ENCODE peak calls at places on chromosomes 7 and 10, in four cellular contexts. S is prostate gland, B is ovary, V is sigmoid colon. A is an unnamed sample.

GRCh38 chr10:42962120-42962901 is 114.6 kb upstream of the RET start:
- DNase-seq in S (no peak), B (peak; percentile 16), V (peak; percentile 56), A (peak; percentile 43)

GRCh38 chr7:1514993-1515392 is 10.8 kb upstream of the INTS1 start:
- DNase-seq in S (no peak), B (no peak), V (no peak), A (no peak)

GRCh38 chr7:155870334-155871180 is 58.3 kb upstream of the SHH start:
- DNase-seq in S (no peak), B (no peak), V (peak; percentile 26), A (peak; percentile 28)

GRCh38 chr10:32888161-32888927 is 69.7 kb downstream of the ITGB1 start:
- DNase-seq in S (no peak), B (no peak), V (no peak), A (no peak)

GRCh38 chr10:67666416-67667043 is 29.5 kb downstream of the CTNNA3 start:
- DNase-seq in S (no peak), B (no peak), V (no peak), A (no peak)

GRCh38 chr10:34427911-34428216 is 387.2 kb downstream of the PARD3 start:
- DNase-seq in S (no peak), B (no peak), V (no peak), A (no peak)

GRCh38 chr10:131439705-131440104 is 128.2 kb upstream of the TCERG1L start:
- DNase-seq in S (no peak), B (no peak), V (no peak), A (no peak)

GRCh38 chr10:33238643-33239042 is 95.8 kb downstream of the NRP1 start:
- DNase-seq in S (no peak), B (no peak), V (no peak), A (no peak)

GRCh38 chr7:5997210-5997808 is 11.5 kb downstream of the PMS2 start:
- DNase-seq in S (peak; percentile 62), B (no peak), V (no peak), A (peak; percentile 27)

GRCh38 chr7:70698219-70698832 is 433.6 kb upstream of the GALNT17 start:
- DNase-seq in S (peak; percentile 43), B (no peak), V (no peak), A (no peak)

DNA sequence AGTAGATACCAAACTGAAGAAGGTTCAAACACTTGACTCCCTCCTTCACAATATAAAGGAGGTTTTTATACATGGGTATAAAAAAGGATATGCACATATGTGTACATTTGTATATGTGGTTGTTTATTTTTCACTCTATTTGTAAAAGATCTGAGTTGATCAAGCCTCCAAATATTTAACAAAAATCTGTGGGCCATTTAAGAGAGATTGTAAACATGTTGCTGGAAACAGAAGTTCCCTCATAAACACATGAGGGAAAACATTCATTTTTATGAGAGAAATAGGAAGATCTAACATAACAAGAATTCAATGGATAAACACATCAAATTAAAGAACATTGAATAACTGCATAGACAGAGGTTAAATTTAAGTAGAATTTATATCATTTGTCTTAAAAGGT is 81.7 kb downstream of the COL28A1 start:
- DNase-seq in S (no peak), B (no peak), V (no peak), A (no peak)
- H3K4me1 ChIP-seq in S (no peaks in the 10 kb centered on the region), B (no peaks in the 10 kb centered on the region), V (no peaks in the 10 kb centered on the region), A (no peaks in the 10 kb centered on the region)

DNA sequence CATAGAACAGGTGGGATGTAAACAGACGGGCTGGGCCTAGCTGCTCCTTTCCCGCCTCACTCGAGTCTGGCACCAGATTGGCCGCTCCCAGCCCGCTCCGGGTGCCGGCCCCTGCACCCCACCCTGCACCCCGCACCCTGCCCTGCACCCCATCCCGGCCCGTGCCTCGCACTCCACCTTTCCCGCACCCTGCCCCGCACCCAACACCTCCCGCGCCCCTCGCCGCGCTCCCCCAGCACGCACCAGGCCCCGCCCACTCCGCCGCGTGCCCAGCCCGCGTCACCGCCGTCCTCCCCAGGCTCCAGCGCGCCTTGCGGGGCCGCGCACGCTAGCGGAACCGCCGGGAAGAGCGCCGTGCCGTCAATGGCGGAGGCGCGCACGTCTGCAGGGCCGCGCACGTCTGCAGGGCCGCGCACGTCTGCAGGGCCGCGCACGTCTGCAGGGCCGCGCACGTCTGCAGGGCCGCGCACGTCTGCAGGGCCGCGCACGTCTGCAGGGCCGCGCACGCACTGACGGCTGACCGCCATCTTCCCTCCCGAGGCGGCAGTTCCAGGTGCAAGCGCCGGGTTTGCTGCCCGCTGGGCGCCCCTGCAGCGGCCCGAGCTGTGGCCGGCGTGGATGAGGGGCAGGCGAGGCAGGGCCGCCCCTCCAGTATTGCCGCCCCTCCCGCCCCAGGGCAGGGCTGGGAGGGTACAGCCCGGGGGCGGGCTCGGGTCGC is at the start of gene UBE3C:
- DNase-seq in S (peak; percentile 81), B (peak; percentile 96), V (peak; percentile 93), A (peak; percentile 93)
- TF ChIP-seq POLR2A in S (peak; percentile 58), B (peak; percentile 54), V (no peak), A (peak; percentile 60)

DNA sequence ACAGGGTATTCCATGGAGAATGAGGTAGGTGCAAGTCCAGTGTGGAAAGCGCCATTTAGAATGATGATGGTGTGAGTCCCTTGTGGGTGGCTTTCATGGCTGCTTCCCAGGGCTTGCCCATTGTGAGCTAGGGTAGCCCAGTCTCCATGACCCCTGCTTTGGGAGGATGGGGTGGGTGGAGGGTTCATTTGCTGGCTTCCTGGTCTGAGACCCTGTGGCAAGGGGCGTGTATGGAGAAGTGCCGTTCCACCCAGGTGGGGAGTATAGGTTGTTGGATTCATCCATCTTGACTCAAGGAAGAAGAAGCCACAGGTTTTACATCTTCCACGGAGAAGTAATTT is 27.7 kb downstream of the CCM2 start:
- DNase-seq in S (no peak), B (no peak), V (no peak), A (no peak)
- H3K4me3 ChIP-seq in S (peak overlapping the region; percentile 6), B (no peak overlapping the region), V (peak overlapping the region; percentile 2), A (no peak overlapping the region)

DNA sequence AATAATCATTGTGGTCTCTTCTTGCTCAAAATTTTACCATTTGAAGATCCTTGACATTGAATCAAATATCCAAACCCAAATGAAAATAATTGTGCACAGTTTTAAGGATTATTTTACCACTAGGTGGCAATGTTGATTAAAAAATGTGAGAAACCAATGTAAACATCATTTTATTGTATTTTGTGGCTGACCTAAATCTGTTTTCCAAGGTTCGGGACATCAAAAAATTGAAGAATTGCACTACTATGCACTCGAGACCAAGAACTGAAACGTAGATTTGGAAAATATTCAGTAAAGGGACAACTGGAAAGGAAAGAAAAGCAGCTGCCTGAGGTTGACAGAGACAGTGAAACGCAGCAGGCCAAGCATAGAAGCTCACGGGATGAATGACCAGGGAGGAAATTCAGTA is 259.3 kb downstream of the SNX13 start:
- DNase-seq in S (no peak), B (no peak), V (no peak), A (no peak)
- H3K4me1 ChIP-seq in S (no peaks in the 10 kb centered on the region), B (peaks cover 2% of the 10 kb centered on the region), V (peaks cover 19% of the 10 kb centered on the region), A (no peaks in the 10 kb centered on the region)

GRCh38 chr10:46022978-46023702 is 7.3 kb downstream of the NCOA4 start:
- DNase-seq in S (peak; percentile 85), B (peak; percentile 90), V (peak; percentile 93), A (peak; percentile 99)
- TF ChIP-seq POLR2A in S (peak; percentile 47), B (no peak), V (no peak), A (peak; percentile 94)

DNA sequence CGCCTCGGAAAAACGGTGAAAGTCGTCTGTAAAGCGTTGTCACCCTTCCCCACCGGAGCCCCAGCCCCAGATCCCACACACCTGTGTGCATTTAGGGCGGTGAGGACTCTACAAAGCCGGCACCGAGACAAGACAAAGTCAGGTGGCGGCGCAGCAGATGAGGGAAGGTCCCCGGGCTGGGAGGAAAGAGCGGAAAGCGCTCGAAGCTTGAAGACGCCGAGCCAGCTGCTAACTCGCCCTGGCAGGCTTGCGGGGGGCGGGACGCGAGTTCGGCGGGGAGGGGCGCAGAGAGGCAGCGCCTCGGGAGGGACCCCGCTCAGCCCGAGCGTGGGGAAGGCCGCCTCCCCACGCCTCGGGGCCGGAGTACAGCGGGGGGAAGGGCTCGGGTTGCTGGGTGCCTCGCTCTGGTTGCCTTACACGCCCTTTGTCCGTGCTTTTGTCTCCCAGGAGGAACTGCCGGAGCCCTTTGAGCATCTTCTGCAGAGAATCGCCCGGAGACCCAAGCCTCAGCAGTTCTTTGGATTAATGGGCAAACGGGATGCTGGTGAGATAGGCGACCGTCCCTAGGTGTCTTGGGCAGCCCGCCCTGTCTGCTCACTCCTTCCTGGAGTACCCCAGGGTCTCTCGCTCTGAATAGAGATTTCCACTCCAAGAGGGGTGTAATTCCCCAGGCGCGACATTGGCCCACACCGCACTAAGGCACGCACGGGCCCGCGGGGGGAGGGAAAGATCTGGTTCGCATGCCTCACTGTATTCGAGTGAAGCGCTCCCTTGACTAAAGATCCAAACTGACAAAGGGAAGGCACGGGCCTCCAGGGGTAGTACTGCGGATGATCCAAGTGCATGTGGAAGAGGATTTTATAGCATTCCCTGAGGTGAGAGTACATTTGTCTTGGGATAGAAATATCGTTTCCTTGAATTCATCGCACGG is 1.7 kb downstream of the TAC1 start:
- DNase-seq in S (no peak), B (no peak), V (no peak), A (no peak)
- H3K4me3 ChIP-seq in S (no peak overlapping the region), B (no peak overlapping the region), V (peak overlapping the region; percentile 14), A (no peak overlapping the region)

DNA sequence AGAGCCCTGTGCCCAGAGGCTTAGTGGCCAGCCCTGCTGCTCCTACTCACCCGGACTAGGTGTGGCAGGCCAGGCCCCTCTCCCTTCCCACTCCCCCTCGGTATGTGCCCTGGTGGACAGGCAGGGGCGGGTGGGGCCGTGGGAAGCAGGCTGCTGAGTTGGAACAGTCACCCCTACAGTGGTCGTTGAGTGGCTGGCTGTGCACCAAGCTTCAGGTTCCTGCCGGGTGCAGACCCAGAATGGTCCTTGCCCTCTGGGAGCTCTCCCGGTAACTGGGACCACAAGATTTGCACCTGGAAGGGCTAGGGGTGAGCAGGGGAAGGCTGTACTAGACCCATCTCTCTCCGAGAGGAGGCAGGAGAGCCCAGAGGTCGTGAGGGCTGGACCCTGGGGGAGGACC is 68.6 kb downstream of the ZMIZ1 start:
- DNase-seq in S (no peak), B (peak; percentile 59), V (no peak), A (no peak)
- H3K4me1 ChIP-seq in S (peaks cover 5% of the 10 kb centered on the region), B (peaks cover 53% of the 10 kb centered on the region), V (peaks cover 78% of the 10 kb centered on the region), A (no peaks in the 10 kb centered on the region)

GRCh38 chr7:4775281-4776159 is at the start of gene AP5Z1:
- DNase-seq in S (peak; percentile 96), B (peak; percentile 97), V (peak; percentile 98), A (peak; percentile 97)
- TF ChIP-seq POLR2A in S (peak; percentile 93), B (peak; percentile 73), V (peak; percentile 92), A (peak; percentile 74)